ENCODE peak calls at places on chromosome 9, in four cellular contexts. V, A, R and P are unnamed samples.

GRCh38 chr9:138099803-138100598 is 222.4 kb downstream of the CACNA1B start:
- DNase-seq in V (peak), A (no peak), R (no peak), P (peak)

GRCh38 chr9:124133752-124134151 is 122.2 kb downstream of the LHX2 start:
- DNase-seq in V (no peak), A (peak), R (no peak), P (peak)

GRCh38 chr9:2234371-2234893 is 219.3 kb downstream of the SMARCA2 start:
- DNase-seq in V (peak), A (no peak), R (peak), P (no peak)

GRCh38 chr9:78601957-78602565 is 305.1 kb downstream of the PSAT1 start:
- DNase-seq in V (no peak), A (no peak), R (no peak), P (peak)

GRCh38 chr9:4318741-4319140 is 18.9 kb upstream of the GLIS3 start:
- DNase-seq in V (no peak), A (no peak), R (no peak), P (no peak)

GRCh38 chr9:98501776-98502175 is 207.0 kb downstream of the GABBR2 start:
- DNase-seq in V (no peak), A (no peak), R (no peak), P (no peak)

GRCh38 chr9:77598510-77598909 is 49.6 kb downstream of the GNA14 start:
- DNase-seq in V (peak), A (peak), R (peak), P (no peak)

GRCh38 chr9:6758418-6759113 is 793 bp downstream of the KDM4C start:
- DNase-seq in V (no peak), A (peak), R (peak), P (peak)

GRCh38 chr9:127537792-127538191 is 74.3 kb upstream of the STXBP1 start:
- DNase-seq in V (no peak), A (no peak), R (no peak), P (peak)

GRCh38 chr9:18478517-18479361 is 4.8 kb downstream of the ADAMTSL1 start:
- DNase-seq in V (no peak), A (no peak), R (no peak), P (no peak)

GRCh38 chr9:108837530-108837929 is 18.3 kb downstream of the ACTL7B start:
- DNase-seq in V (no peak), A (no peak), R (no peak), P (no peak)

GRCh38 chr9:68523367-68523936 is 17.2 kb downstream of the TMEM252 start:
- DNase-seq in V (no peak), A (no peak), R (no peak), P (no peak)

GRCh38 chr9:4463824-4464223 is 26.4 kb upstream of the SLC1A1 start:
- DNase-seq in V (no peak), A (no peak), R (no peak), P (no peak)

GRCh38 chr9:120477534-120478001 is 102.4 kb downstream of the CDK5RAP2 start:
- DNase-seq in V (peak), A (peak), R (peak), P (peak)

GRCh38 chr9:97560154-97560553 is 58.7 kb downstream of the TMOD1 start:
- DNase-seq in V (no peak), A (no peak), R (no peak), P (no peak)

GRCh38 chr9:95510610-95511231 is 6.0 kb downstream of the PTCH1 start:
- DNase-seq in V (peak), A (peak), R (peak), P (peak)

GRCh38 chr9:78676623-78677022 is 379.7 kb downstream of the PSAT1 start:
- DNase-seq in V (no peak), A (no peak), R (no peak), P (no peak)

GRCh38 chr9:27717991-27718390 is 144.7 kb upstream of the C9orf72 start:
- DNase-seq in V (no peak), A (no peak), R (no peak), P (no peak)

GRCh38 chr9:37963936-37964739 is 60.2 kb upstream of the SLC25A51 start:
- DNase-seq in V (no peak), A (no peak), R (no peak), P (no peak)

GRCh38 chr9:124574944-124575343 is 67.7 kb upstream of the NR5A1 start:
- DNase-seq in V (no peak), A (no peak), R (no peak), P (no peak)

GRCh38 chr9:98208635-98209034 is 16.2 kb upstream of the CORO2A start:
- DNase-seq in V (no peak), A (no peak), R (no peak), P (no peak)

GRCh38 chr9:19967567-19968459 is 179.0 kb upstream of the SLC24A2 start:
- DNase-seq in V (peak), A (no peak), R (no peak), P (no peak)

GRCh38 chr9:31142456-31142855 is 1242.0 kb upstream of the ACO1 start:
- DNase-seq in V (no peak), A (no peak), R (no peak), P (no peak)